ENCODE peak calls at places on chromosomes 1 and 21, in seven cellular contexts. G, N, B, R, Y, T and M are unnamed samples.

GRCh38 chr21:46545363-46545762 is 59.5 kb downstream of the S100B start:
- DNase-seq in R (no peak), N (no peak), B (no peak), Y (peak; percentile 77), G (no peak), T (no peak), M (no peak)

GRCh38 chr1:192959657-192960186 is 99.4 kb downstream of the UCHL5 start:
- DNase-seq in B (no peak), R (no peak), T (no peak), N (no peak), G (no peak), Y (no peak), M (no peak)

GRCh38 chr1:195663549-195664280 is 944.5 kb downstream of the KCNT2 start:
- DNase-seq in B (peak; percentile 9), Y (peak; percentile 68), R (peak; percentile 91), T (peak; percentile 35), G (no peak), N (no peak), M (no peak)

GRCh38 chr1:39214998-39215873 is 10.7 kb downstream of the MACF1 start:
- DNase-seq in T (no peak), Y (peak; percentile 60), N (peak; percentile 53), B (peak; percentile 9), R (no peak), G (peak; percentile 78), M (peak; percentile 20)

GRCh38 chr1:107829083-107829771 is 135.8 kb downstream of the VAV3 start:
- DNase-seq in B (no peak), R (no peak), T (peak; percentile 27), G (no peak), Y (no peak), N (no peak), M (no peak)

GRCh38 chr1:69982992-69983391 is 222.4 kb downstream of the LRRC40 start:
- DNase-seq in Y (no peak), B (no peak), T (peak; percentile 0), R (peak; percentile 78), N (no peak), G (no peak), M (no peak)

GRCh38 chr21:38831526-38832467 is 26.1 kb downstream of the ETS2 start:
- DNase-seq in Y (peak; percentile 97), N (peak; percentile 66), G (peak; percentile 55), B (no peak), R (peak; percentile 98), T (peak; percentile 56), M (no peak)

GRCh38 chr21:45413922-45414321 is 9.0 kb downstream of the COL18A1 start:
- DNase-seq in R (no peak), T (no peak), Y (no peak), G (no peak), N (peak; percentile 27), B (no peak), M (no peak)

GRCh38 chr1:15501208-15502032 is 22.6 kb downstream of the CASP9 start:
- DNase-seq in Y (no peak), T (peak; percentile 28), B (peak; percentile 83), R (peak; percentile 16), G (peak; percentile 77), N (peak; percentile 79), M (peak; percentile 33)

GRCh38 chr1:235013512-235013911 is 115.1 kb downstream of the TOMM20 start:
- DNase-seq in T (no peak), N (no peak), B (no peak), R (no peak), Y (no peak), G (no peak), M (no peak)

GRCh38 chr1:27356628-27357280 is 10.0 kb downstream of the MAP3K6 start:
- DNase-seq in N (peak; percentile 57), B (peak; percentile 45), G (no peak), T (no peak), Y (no peak), R (no peak), M (no peak)

GRCh38 chr1:222240536-222241181 is 307.2 kb downstream of the HHIPL2 start:
- DNase-seq in T (peak; percentile 13), B (no peak), R (peak; percentile 56), G (no peak), N (no peak), Y (peak; percentile 75), M (no peak)

GRCh38 chr21:42236014-42236413 is 17.1 kb downstream of the ABCG1 start:
- DNase-seq in G (no peak), B (no peak), Y (no peak), R (no peak), N (no peak), T (no peak), M (no peak)

GRCh38 chr1:111366256-111366655 is 61.3 kb downstream of the OVGP1 start:
- DNase-seq in B (no peak), R (peak; percentile 51), T (no peak), N (no peak), Y (peak; percentile 36), G (no peak), M (no peak)

DNA sequence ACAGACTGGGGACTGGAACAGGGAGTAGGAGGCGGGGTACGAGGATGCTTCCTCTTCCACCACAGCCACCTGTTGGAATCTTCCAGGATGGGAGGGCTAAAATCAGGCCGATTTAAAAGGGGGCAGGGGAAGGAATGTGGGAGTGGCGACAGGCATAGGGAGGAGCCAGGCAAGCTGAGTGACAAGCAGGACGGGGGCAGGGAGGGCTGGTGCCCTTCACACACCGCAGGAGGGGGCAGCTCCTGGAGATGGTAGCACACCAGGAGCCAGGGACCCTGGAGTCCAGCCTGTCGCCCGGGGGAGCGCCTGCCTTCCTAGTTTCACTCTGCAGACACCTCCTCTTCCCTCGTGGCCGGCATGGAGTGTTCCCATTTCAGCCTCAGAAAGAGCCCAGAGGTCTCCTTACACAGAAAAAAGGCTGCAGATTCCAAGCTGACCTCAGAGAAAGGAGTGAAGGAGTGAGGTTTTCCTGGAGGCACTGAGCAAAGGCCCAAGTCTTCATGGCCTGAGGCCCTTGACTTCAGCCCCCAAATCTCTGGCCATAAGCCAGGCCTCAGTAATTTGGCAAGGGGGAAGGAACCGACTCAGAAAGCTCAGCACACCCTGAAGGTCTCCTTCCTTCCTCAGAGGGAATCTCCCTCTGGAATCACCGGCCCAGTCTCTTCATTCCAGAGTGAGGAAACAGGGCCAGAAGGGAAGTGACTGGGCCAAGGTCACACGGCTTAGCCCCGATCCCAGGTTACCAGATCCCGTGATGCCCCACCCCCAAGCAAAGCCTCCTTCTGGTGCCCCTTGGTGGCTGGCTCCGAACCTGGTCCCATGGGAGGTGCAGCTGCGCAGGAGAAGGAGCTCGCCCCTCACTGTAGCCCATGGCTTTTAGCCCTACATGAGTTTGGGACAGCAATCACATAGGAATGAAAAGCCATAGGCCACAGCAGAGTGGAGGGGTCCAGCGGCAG is 8.1 kb downstream of the BLACAT1 start:
- DNase-seq in R (no peak), N (no peak), G (no peak), B (peak; percentile 85), T (no peak), Y (no peak), M (no peak)
- TF ChIP-seq CTCF in R (no peak), N (no peak), G (no peak), B (no peak), T (no peak), Y (no peak), M (no peak)

DNA sequence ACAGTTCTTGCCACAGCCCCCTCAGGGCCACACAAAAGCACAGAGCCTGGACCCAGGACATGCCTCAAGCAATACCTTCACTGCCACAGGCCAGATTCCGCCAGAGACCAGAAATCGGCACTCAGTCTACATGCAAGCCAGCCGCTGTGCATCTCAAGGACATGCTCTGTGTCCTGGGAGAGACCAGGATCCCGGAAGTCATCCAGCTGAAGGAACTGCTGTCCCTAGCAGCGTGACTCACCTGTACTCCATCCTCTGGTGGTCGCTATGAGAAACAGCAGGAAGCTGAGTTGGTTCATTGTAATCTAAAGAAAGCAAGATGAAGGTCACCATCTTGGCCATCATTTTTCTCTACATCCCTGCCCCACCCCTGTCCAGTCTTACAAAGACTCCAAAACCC is 401 bp downstream of the ITLN1 start:
- DNase-seq in N (no peak), T (no peak), B (peak; percentile 12), Y (no peak), G (no peak), R (no peak), M (no peak)
- TF ChIP-seq CTCF in N (no peak), T (peak; percentile 21), B (peak; percentile 26), Y (peak; percentile 41), G (no peak), R (no peak), M (no peak)

GRCh38 chr1:174070614-174071013 is 48.5 kb upstream of the RC3H1 start:
- DNase-seq in B (no peak), T (no peak), Y (no peak), G (no peak), N (no peak), R (no peak), M (no peak)

GRCh38 chr1:174075245-174075692 is 53.1 kb upstream of the RC3H1 start:
- DNase-seq in B (no peak), G (no peak), N (no peak), R (no peak), Y (no peak), T (no peak), M (no peak)

GRCh38 chr1:174077755-174078490 is 55.8 kb upstream of the RC3H1 start:
- DNase-seq in B (peak; percentile 38), N (no peak), R (no peak), G (no peak), T (no peak), Y (no peak), M (no peak)

GRCh38 chr1:174072546-174072945 is 50.4 kb upstream of the RC3H1 start:
- DNase-seq in B (no peak), Y (no peak), T (no peak), R (no peak), G (no peak), N (no peak), M (no peak)

GRCh38 chr1:174074757-174075156 is 52.6 kb upstream of the RC3H1 start:
- DNase-seq in T (peak; percentile 11), R (peak; percentile 12), B (no peak), Y (no peak), G (peak; percentile 25), N (no peak), M (no peak)
- TF ChIP-seq CTCF in T (no peak), R (peak; percentile 35), B (peak; percentile 20), Y (peak; percentile 67), G (peak; percentile 43), N (peak; percentile 27), M (no peak)

GRCh38 chr1:62904537-62904936 is 120.6 kb downstream of the ATG4C start:
- DNase-seq in T (no peak), G (no peak), Y (no peak), B (no peak), N (no peak), R (no peak), M (no peak)

GRCh38 chr1:62905309-62905708 is 121.4 kb downstream of the ATG4C start:
- DNase-seq in Y (no peak), G (no peak), T (no peak), B (no peak), R (no peak), N (no peak), M (no peak)

GRCh38 chr1:62905872-62906271 is 121.9 kb downstream of the ATG4C start:
- DNase-seq in Y (no peak), B (no peak), N (no peak), T (no peak), R (no peak), G (no peak), M (no peak)

GRCh38 chr1:62908168-62908567 is 124.2 kb downstream of the ATG4C start:
- DNase-seq in B (no peak), N (no peak), Y (no peak), G (no peak), R (no peak), T (no peak), M (no peak)

DNA sequence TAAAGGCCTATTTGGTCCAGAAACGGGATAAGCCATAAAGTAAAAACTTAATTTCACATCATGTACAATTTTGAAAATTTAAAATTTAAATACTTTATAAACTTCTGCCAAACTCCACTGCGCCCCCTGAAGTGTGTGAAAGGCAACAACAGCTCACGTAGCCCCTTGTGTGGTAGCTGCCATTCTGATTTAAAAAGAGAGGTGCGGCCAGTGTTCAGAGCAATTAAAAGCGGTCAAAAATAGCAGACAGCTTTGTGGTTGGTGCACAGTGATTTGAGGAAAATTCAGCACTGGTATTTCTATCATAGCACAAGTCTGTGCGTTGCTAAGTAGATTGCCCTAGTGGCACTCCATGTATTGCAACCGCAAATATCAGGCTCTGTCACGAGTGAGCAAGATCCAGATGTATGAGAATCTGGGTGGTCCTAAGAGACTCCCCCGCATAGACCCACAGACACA is 122.5 kb downstream of the ATG4C start:
- DNase-seq in N (no peak), T (no peak), G (no peak), B (peak; percentile 55), Y (no peak), R (peak; percentile 1), M (no peak)
- TF ChIP-seq CTCF in N (no peak), T (peak; percentile 47), G (peak; percentile 18), B (peak; percentile 82), Y (peak; percentile 48), R (peak; percentile 49), M (no peak)